ENCODE peak calls at places on chromosomes 3 and 15, in four cellular contexts. P, S, W and N are unnamed samples.

GRCh38 chr15:38864827-38865604 is 300.4 kb upstream of the RASGRP1 start:
- DNase-seq in P (peak; percentile 74), S (no peak), W (no peak), N (peak; percentile 98)

GRCh38 chr15:41161736-41162135 is 45.7 kb upstream of the INO80 start:
- DNase-seq in P (no peak), S (no peak), W (no peak), N (no peak)

GRCh38 chr15:101209285-101209821 is 42.5 kb downstream of the CHSY1 start:
- DNase-seq in P (no peak), S (no peak), W (no peak), N (no peak)

GRCh38 chr3:31054032-31054431 is 159.6 kb upstream of the GADL1 start:
- DNase-seq in P (no peak), S (no peak), W (no peak), N (no peak)

GRCh38 chr15:45023659-45024320 is 795 bp downstream of the SORD start:
- DNase-seq in P (no peak), S (no peak), W (peak; percentile 47), N (peak; percentile 9)

GRCh38 chr3:113717308-113717707 is 20.9 kb upstream of the USF3 start:
- DNase-seq in P (no peak), S (no peak), W (no peak), N (no peak)

GRCh38 chr3:149383703-149384102 is 6.3 kb upstream of the TM4SF1 start:
- DNase-seq in P (no peak), S (no peak), W (no peak), N (no peak)

GRCh38 chr3:196108075-196108743 is 26.3 kb upstream of the TFRC start:
- DNase-seq in P (no peak), S (no peak), W (no peak), N (no peak)

GRCh38 chr3:151197981-151198767 is 4.8 kb downstream of the GPR171 start:
- DNase-seq in P (no peak), S (no peak), W (no peak), N (peak; percentile 20)

GRCh38 chr3:120816728-120817127 is 74.2 kb downstream of the GTF2E1 start:
- DNase-seq in P (peak; percentile 79), S (no peak), W (no peak), N (no peak)

GRCh38 chr15:52362497-52362896 is 66.9 kb upstream of the MYO5C start:
- DNase-seq in P (no peak), S (no peak), W (peak; percentile 5), N (peak; percentile 90)

GRCh38 chr15:57091626-57092025 is 173.2 kb downstream of the TCF12 start:
- DNase-seq in P (no peak), S (no peak), W (no peak), N (no peak)

GRCh38 chr3:123618768-123619484 is 34.1 kb upstream of the HACD2 start:
- DNase-seq in P (peak; percentile 79), S (no peak), W (peak; percentile 89), N (peak; percentile 92)

GRCh38 chr3:56800373-56801150 is 1.2 kb downstream of the ARHGEF3 start:
- DNase-seq in P (no peak), S (peak; percentile 58), W (no peak), N (no peak)

GRCh38 chr15:50280271-50280670 is 14.7 kb upstream of the HDC start:
- DNase-seq in P (no peak), S (no peak), W (no peak), N (no peak)

GRCh38 chr3:179589143-179589542 is 15.3 kb downstream of the MRPL47 start:
- DNase-seq in P (no peak), S (peak; percentile 11), W (no peak), N (peak; percentile 61)

GRCh38 chr15:60038111-60038521 is 34.0 kb downstream of the FOXB1 start:
- DNase-seq in P (no peak), S (no peak), W (no peak), N (no peak)

GRCh38 chr3:33717616-33717865 is 513 bp downstream of the CLASP2 start:
- DNase-seq in P (peak; percentile 79), S (no peak), W (peak; percentile 76), N (peak; percentile 67)

GRCh38 chr15:98548172-98548971 is 100.0 kb upstream of the IGF1R start:
- DNase-seq in P (peak; percentile 83), S (no peak), W (peak; percentile 63), N (peak; percentile 62)

GRCh38 chr3:8793242-8793641 is 23.8 kb upstream of the OXTR start:
- DNase-seq in P (no peak), S (no peak), W (no peak), N (peak; percentile 70)

GRCh38 chr3:101479022-101479421 is 34.0 kb downstream of the SENP7 start:
- DNase-seq in P (no peak), S (no peak), W (peak; percentile 1), N (no peak)

GRCh38 chr3:60675424-60675823 is 575.8 kb downstream of the FHIT start:
- DNase-seq in P (no peak), S (no peak), W (no peak), N (no peak)

DNA sequence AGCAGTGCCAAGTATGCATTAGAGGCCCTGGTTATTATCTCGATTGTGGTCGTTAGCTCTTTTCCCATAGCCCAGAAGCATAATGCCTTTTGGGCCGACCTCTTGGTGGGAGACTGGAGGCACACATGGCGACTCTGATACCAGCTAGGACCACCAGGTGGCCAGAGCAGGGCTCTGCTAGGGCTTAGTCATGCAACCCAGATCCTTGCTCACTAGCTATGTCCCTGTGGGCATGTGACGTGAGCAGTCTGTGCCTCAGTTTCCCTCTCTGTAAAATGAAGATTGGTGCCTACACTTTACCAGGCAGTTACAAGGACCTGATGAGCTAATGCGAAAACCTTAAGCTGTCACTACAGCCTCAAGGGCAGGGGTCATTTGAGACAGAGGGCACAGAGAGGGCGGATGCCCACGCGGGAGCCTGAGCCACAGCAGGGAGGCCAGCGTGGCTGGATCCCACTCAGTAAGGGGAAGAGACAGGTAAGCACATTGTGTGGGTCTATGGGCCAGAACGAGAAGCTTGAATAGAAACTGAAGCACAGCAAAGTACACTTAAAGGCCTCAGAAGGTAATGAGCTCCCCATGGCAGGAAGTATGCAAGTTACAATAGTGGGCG is 8.8 kb downstream of the KLF15 start:
- DNase-seq in P (peak; percentile 35), S (no peak), W (no peak), N (peak; percentile 12)
- TF ChIP-seq CTCF in P (no peak), S (peak; percentile 11), W (peak; percentile 24), N (peak; percentile 21)

GRCh38 chr3:190436356-190436755 is 13.3 kb downstream of the TMEM207 start:
- DNase-seq in P (no peak), S (no peak), W (peak; percentile 70), N (no peak)

GRCh38 chr3:190430906-190431305 is 18.8 kb downstream of the TMEM207 start:
- DNase-seq in P (no peak), S (no peak), W (no peak), N (no peak)

GRCh38 chr3:190433626-190434025 is 16.1 kb downstream of the TMEM207 start:
- DNase-seq in P (no peak), S (no peak), W (no peak), N (no peak)

GRCh38 chr3:190432216-190432615 is 17.5 kb downstream of the TMEM207 start:
- DNase-seq in P (no peak), S (no peak), W (peak; percentile 15), N (peak; percentile 36)

DNA sequence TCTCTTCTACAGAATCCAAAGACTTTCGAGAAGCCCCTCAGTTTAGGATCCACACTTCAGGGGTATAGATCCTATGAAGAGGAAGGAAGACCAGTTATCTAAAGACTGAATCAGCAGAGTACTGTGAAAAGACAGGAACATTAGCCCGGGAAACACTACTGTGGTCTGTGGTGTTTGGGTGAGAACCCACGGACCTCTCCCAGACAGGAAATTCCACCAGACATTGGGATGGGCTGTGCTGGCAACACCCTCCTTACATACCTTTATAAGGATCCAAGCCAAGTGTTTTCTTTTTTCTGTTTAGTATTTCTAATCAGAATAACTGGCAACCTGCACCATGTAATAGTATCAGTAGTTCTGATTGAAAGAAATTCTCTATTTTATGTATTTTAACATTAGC is 14.1 kb downstream of the TMEM207 start:
- DNase-seq in P (no peak), S (no peak), W (no peak), N (peak; percentile 11)
- H3K4me3 ChIP-seq in P (no peak overlapping the region), S (no peak overlapping the region), W (no peak overlapping the region), N (no peak overlapping the region)

DNA sequence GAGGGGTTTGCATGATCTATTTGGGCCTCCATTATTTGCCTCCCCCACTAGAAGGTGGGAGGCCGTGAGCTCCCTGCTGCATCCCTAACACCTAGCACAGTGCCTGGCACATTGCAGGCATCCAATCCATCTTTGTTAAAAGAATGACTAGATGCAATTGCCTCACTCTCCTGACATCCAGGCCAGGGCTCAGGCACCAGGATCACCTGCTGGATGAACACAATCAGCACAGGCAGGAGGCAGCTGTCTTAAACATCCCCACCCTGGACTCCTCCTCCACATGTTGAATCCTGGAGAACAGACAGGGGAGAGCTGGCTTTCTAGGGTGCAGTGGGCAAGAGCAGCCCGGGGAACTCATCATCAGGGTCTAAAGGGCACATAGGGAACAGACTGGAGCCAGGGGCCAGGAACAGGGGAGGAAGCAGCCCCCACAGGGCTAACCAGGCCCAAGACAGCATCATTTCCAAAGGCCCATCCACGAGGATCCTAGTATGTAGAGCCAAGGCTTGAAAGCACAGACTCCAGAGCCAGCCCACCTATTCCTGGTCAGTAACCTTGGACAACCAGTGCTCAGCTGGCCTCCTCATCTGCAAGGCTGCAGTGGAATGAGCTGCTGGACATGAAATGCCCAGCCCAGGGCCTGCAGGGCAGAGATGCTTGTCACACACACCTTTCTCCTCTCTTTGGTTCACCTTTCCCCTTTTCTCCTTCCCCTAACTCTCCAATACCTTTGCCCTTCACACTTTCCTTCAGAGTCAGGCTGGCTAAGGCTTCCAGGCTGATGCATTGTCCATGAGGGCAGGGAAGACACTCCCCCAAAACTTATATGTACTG is 254.4 kb upstream of the TLE3 start:
- DNase-seq in P (no peak), S (no peak), W (no peak), N (no peak)
- TF ChIP-seq CTCF in P (no peak), S (no peak), W (no peak), N (no peak)

GRCh38 chr3:144586382-144586781 is 614.8 kb downstream of the DIPK2A start:
- DNase-seq in P (no peak), S (no peak), W (peak; percentile 49), N (peak; percentile 68)
- H3K4me3 ChIP-seq in P (no peak overlapping the region), S (no peak overlapping the region), W (no peak overlapping the region), N (no peak overlapping the region)

GRCh38 chr15:67105065-67105951 is 39.9 kb downstream of the SMAD3 start:
- DNase-seq in P (peak; percentile 71), S (no peak), W (no peak), N (peak; percentile 98)
- TF ChIP-seq CTCF in P (peak; percentile 28), S (no peak), W (no peak), N (peak; percentile 21)

DNA sequence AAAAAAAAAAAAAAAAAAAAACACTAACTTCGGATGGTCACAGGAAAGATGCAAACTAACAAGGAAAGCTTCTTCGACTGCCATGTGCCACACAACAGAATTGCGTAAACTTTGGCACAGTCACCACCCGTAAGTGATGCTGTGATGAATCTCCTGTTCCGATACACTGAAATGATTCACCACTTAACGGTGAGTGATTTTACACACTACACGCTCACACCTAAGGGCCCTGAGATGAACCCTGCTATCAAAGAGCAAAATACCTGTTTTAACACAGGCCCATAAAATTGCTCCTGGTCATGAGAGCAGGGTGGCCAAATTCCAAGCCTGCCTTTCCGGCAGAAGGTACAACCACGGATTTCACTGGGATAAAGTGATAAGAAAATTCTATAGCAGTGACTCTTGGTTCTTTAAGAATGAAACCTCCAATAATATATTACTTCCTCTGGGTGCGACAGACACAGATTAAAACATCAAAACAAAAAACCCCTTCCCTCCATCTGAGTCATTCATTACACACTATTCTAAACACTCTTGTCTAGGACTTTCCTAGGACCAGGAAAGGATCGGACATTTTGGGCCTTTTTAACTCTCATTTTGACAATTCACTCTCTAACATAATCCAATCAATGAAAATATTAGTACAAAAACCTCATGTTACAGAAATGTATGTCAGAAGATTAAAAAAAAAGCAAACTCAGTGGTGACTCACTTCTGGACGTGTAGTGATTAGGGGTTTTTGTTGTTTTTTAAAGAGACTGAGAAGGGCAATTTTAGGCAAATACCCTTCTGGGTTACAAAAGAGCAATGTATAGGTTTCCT is 28.3 kb downstream of the LRIG1 start:
- DNase-seq in P (no peak), S (peak; percentile 68), W (no peak), N (peak; percentile 75)
- H3K4me3 ChIP-seq in P (no peak overlapping the region), S (peak overlapping the region; percentile 37), W (no peak overlapping the region), N (peak overlapping the region; percentile 13)